ENCODE peak calls at places on chromosomes 5 and 9, in nine cellular contexts. V, T, X, I, B, H, L, Z and N are unnamed samples.

GRCh38 chr5:146962801-146963355 is 84.3 kb upstream of the PPP2R2B start:
- DNase-seq in V (no peak), T (no peak), X (no peak), I (no peak), B (no peak), H (no peak), L (no peak), Z (no peak), N (no peak)

GRCh38 chr9:130343445-130343918 is 77.9 kb downstream of the HMCN2 start:
- DNase-seq in V (no peak), T (no peak), X (peak; percentile 75), I (no peak), B (no peak), H (no peak), L (no peak), Z (no peak), N (no peak)

GRCh38 chr5:61744690-61745619 is 412.9 kb downstream of the ZSWIM6 start:
- DNase-seq in V (no peak), T (no peak), X (no peak), I (no peak), B (peak; percentile 42), H (peak; percentile 2), L (no peak), Z (no peak), N (no peak)

GRCh38 chr5:11046160-11046559 is 285.1 kb upstream of the DAP start:
- DNase-seq in V (no peak), T (no peak), X (peak; percentile 44), I (no peak), B (no peak), H (no peak), L (no peak), Z (no peak), N (no peak)

GRCh38 chr9:98142925-98143481 is 24.0 kb upstream of the TRIM14 start:
- DNase-seq in V (no peak), T (no peak), X (no peak), I (no peak), B (no peak), H (no peak), L (no peak), Z (no peak), N (no peak)

GRCh38 chr5:50968296-50969206 is 302.1 kb downstream of the PARP8 start:
- DNase-seq in V (no peak), T (no peak), X (peak; percentile 92), I (no peak), B (no peak), H (no peak), L (no peak), Z (no peak), N (no peak)

GRCh38 chr9:94018628-94019027 is 63.5 kb upstream of the BARX1 start:
- DNase-seq in V (no peak), T (no peak), X (no peak), I (no peak), B (no peak), H (no peak), L (no peak), Z (no peak), N (no peak)

GRCh38 chr5:137492321-137492720 is 6.8 kb downstream of the SPOCK1 start:
- DNase-seq in V (no peak), T (no peak), X (no peak), I (no peak), B (no peak), H (no peak), L (no peak), Z (no peak), N (no peak)

GRCh38 chr9:69745716-69746538 is 13.9 kb downstream of the PTAR1 start:
- DNase-seq in V (no peak), T (no peak), X (peak; percentile 20), I (no peak), B (no peak), H (no peak), L (no peak), Z (no peak), N (no peak)

GRCh38 chr5:178488696-178489095 is 101.5 kb downstream of the COL23A1 start:
- DNase-seq in V (no peak), T (no peak), X (no peak), I (no peak), B (no peak), H (no peak), L (no peak), Z (no peak), N (no peak)
- H3K9me3 ChIP-seq in V (no peaks in the 10 kb centered on the region), T (no peaks in the 10 kb centered on the region), X (no peaks in the 10 kb centered on the region), I (no peaks in the 10 kb centered on the region), B (peaks cover 10% of the 10 kb centered on the region), H (no peaks in the 10 kb centered on the region), L (no peaks in the 10 kb centered on the region), Z (no peaks in the 10 kb centered on the region), N (no peaks in the 10 kb centered on the region)

GRCh38 chr5:66793049-66793448 is 196.9 kb downstream of the MAST4 start:
- DNase-seq in V (no peak), T (no peak), X (no peak), I (no peak), B (no peak), H (no peak), L (no peak), Z (no peak), N (no peak)

DNA sequence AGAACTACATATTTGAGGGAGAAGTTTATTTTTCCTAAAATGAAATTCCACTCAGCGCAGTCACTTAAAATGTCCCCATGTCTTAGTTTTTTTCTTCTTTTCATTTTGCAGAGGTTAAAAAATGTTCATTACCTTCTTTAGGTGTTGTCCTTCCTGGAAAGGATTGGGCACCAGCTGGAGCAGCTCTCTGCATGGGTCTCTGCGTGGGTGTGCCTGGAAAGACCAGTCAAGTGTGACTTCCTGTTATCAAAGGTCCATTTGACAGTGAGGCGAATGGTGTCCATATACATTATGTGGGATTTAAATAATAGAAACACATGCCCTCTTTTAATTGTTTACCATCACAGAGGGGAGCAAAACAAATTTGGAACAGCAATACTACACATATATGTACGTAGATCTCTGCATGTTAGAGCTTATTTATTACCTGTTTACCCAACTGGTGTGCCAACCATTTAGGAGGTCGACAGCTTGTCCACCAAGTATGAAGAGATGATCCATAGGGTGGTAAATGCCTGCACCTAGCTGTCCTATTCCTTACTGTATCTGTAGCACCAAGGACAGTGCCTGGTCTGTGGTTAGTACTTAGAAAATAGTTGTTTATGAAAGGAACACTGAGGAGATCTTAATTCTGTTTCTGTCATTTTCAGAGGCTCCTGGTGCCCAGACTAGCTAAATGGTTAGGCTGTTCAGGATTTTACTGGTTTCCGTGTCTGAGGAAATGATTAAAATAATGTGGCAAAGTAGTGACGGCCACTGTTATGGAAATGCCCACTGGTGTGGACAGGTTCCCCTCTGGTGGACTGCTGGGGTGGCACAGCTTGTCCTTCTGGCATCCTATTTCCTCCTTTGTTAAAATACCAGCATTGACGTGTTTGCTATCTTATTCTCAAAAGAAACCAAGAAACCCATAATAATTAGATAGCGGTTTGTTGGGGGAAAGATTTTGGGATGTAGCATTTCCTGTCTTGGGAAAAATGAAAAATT is 200.4 kb downstream of the MAST4 start:
- DNase-seq in V (no peak), T (no peak), X (no peak), I (no peak), B (no peak), H (no peak), L (no peak), Z (no peak), N (no peak)
- H3K4me3 ChIP-seq in V (no peak overlapping the region), T (no peak overlapping the region), X (no peak overlapping the region), I (no peak overlapping the region), B (no peak overlapping the region), H (no peak overlapping the region), L (no peak overlapping the region), Z (no peak overlapping the region), N (no peak overlapping the region)

GRCh38 chr9:37511006-37511714 is 25.4 kb downstream of the POLR1E start:
- DNase-seq in V (no peak), T (no peak), X (peak; percentile 28), I (no peak), B (no peak), H (no peak), L (no peak), Z (no peak), N (no peak)
- TF ChIP-seq CTCF in V (no peak), T (no peak), X (peak; percentile 28), I (no peak), B (no peak), H (no peak), L (no peak), Z (no peak), N (no peak)

DNA sequence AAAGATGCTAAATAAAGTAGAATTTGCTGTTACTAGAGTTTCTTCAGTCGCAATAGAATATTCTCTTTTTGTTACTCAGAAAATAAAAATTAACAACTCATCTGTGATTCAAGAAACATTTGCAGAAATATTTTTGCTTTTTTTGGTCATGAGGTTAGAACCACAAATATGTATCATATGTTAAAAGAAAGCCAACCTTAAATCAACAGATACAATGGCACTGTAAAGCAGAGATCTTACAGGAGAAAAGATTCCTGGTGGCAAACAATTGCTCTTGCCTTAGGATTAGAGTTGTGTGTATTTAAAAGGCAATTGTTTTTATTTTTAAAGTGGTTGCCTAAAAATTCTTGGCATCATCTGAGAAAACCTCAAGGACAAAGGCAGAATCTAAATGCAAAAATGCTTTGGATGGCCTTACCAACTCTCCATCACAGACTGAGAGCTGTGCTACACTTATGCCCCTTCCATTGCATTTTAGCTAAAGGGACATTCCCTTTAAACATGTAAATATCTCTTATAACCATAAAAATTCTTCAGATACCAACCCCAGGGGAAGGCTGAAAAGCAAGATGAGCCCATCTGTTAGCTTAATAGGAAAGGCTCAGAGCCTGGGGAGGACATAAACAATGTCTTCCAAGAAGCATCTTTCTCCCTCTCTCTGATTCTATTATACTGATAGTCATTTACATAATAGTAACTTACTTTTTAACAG is 100.4 kb downstream of the FAM114A2 start:
- DNase-seq in V (no peak), T (no peak), X (no peak), I (no peak), B (no peak), H (no peak), L (no peak), Z (no peak), N (no peak)
- H3K9me3 ChIP-seq in V (peaks cover 8% of the 10 kb centered on the region), T (no peaks in the 10 kb centered on the region), X (peaks cover 5% of the 10 kb centered on the region), I (no peaks in the 10 kb centered on the region), B (peaks cover 72% of the 10 kb centered on the region), H (peaks cover 8% of the 10 kb centered on the region), L (peaks cover 54% of the 10 kb centered on the region), Z (no peaks in the 10 kb centered on the region), N (peaks cover 7% of the 10 kb centered on the region)

GRCh38 chr9:132995906-132996305 is 17.4 kb downstream of the GFI1B start:
- DNase-seq in V (no peak), T (no peak), X (no peak), I (no peak), B (no peak), H (no peak), L (no peak), Z (no peak), N (no peak)

GRCh38 chr9:132996526-132996925 is 18.0 kb downstream of the GFI1B start:
- DNase-seq in V (no peak), T (no peak), X (no peak), I (no peak), B (no peak), H (no peak), L (peak; percentile 0), Z (no peak), N (no peak)

GRCh38 chr9:132993511-132993939 is 15.0 kb downstream of the GFI1B start:
- DNase-seq in V (no peak), T (no peak), X (no peak), I (no peak), B (no peak), H (no peak), L (no peak), Z (no peak), N (no peak)

GRCh38 chr9:132995121-132995420 is 16.6 kb downstream of the GFI1B start:
- DNase-seq in V (no peak), T (no peak), X (no peak), I (no peak), B (no peak), H (no peak), L (no peak), Z (no peak), N (no peak)

GRCh38 chr9:132994410-132995120 is 16.1 kb downstream of the GFI1B start:
- DNase-seq in V (peak; percentile 69), T (no peak), X (peak; percentile 45), I (peak; percentile 36), B (peak; percentile 48), H (peak; percentile 37), L (no peak), Z (no peak), N (no peak)
- H3K4me3 ChIP-seq in V (no peak overlapping the region), T (no peak overlapping the region), X (no peak overlapping the region), I (no peak overlapping the region), B (no peak overlapping the region), H (no peak overlapping the region), L (no peak overlapping the region), Z (no peak overlapping the region), N (no peak overlapping the region)